ENCODE peak calls at places on chromosome 17, in six cellular contexts. J, O, G, B, X and K are unnamed samples.

GRCh38 chr17:80025140-80025539 is 10.5 kb downstream of the TBC1D16 start:
- DNase-seq in J (no peak), O (no peak), G (no peak), B (no peak), X (no peak), K (peak)

GRCh38 chr17:77209330-77209748 is 68.6 kb downstream of the SEC14L1 start:
- DNase-seq in J (no peak), O (no peak), G (no peak), B (no peak), X (no peak), K (peak)

GRCh38 chr17:27321372-27321771 is 27.5 kb downstream of the WSB1 start:
- DNase-seq in J (no peak), O (no peak), G (no peak), B (no peak), X (no peak), K (no peak)

GRCh38 chr17:13593757-13594156 is 8.0 kb downstream of the HS3ST3A1 start:
- DNase-seq in J (no peak), O (no peak), G (no peak), B (no peak), X (no peak), K (no peak)

GRCh38 chr17:28759296-28759865 is 15.6 kb downstream of the TRAF4 start:
- DNase-seq in J (no peak), O (no peak), G (no peak), B (no peak), X (no peak), K (no peak)

GRCh38 chr17:29972277-29972676 is 30.8 kb downstream of the EFCAB5 start:
- DNase-seq in J (no peak), O (no peak), G (peak), B (no peak), X (no peak), K (no peak)

GRCh38 chr17:56707312-56708219 is 114.1 kb downstream of the NOG start:
- DNase-seq in J (no peak), O (no peak), G (no peak), B (no peak), X (no peak), K (no peak)

GRCh38 chr17:57925361-57925990 is 29.7 kb downstream of the CUEDC1 start:
- DNase-seq in J (no peak), O (no peak), G (peak), B (no peak), X (no peak), K (no peak)

GRCh38 chr17:65441053-65441635 is 120.3 kb downstream of the AXIN2 start:
- DNase-seq in J (no peak), O (no peak), G (no peak), B (no peak), X (no peak), K (no peak)

GRCh38 chr17:11901901-11902300 is 95.4 kb downstream of the ZNF18 start:
- DNase-seq in J (no peak), O (no peak), G (no peak), B (no peak), X (no peak), K (no peak)

GRCh38 chr17:80947200-80947940 is 44.3 kb upstream of the CHMP6 start:
- DNase-seq in J (no peak), O (no peak), G (no peak), B (no peak), X (no peak), K (no peak)

GRCh38 chr17:81641825-81642489 is 5.0 kb downstream of the TSPAN10 start:
- DNase-seq in J (no peak), O (peak), G (no peak), B (no peak), X (no peak), K (no peak)

GRCh38 chr17:3635474-3636153 is 436 bp downstream of the SHPK start:
- DNase-seq in J (no peak), O (no peak), G (no peak), B (no peak), X (no peak), K (no peak)

GRCh38 chr17:65557349-65558310 is 3.8 kb downstream of the AXIN2 start:
- DNase-seq in J (no peak), O (no peak), G (no peak), B (no peak), X (no peak), K (no peak)

GRCh38 chr17:28514571-28515002 is 8.4 kb downstream of the FOXN1 start:
- DNase-seq in J (no peak), O (no peak), G (peak), B (no peak), X (no peak), K (no peak)

GRCh38 chr17:41962111-41962510 is 4.5 kb upstream of the CNP start:
- DNase-seq in J (no peak), O (no peak), G (no peak), B (no peak), X (no peak), K (no peak)

GRCh38 chr17:35313875-35314409 is 59.5 kb downstream of the SLFN11 start:
- DNase-seq in J (no peak), O (no peak), G (no peak), B (no peak), X (no peak), K (no peak)

GRCh38 chr17:50257574-50258224 is 16.6 kb upstream of the TMEM92 start:
- DNase-seq in J (no peak), O (no peak), G (no peak), B (no peak), X (no peak), K (no peak)

GRCh38 chr17:30000755-30001257 is 59.4 kb downstream of the EFCAB5 start:
- DNase-seq in J (no peak), O (no peak), G (no peak), B (no peak), X (no peak), K (no peak)

GRCh38 chr17:62824290-62825135 is 16.4 kb upstream of the MARCHF10 start:
- DNase-seq in J (no peak), O (peak), G (no peak), B (no peak), X (no peak), K (no peak)

GRCh38 chr17:66764559-66764958 is 70.4 kb upstream of the CACNG5 start:
- DNase-seq in J (no peak), O (no peak), G (peak), B (no peak), X (no peak), K (peak)

GRCh38 chr17:77471984-77472836 is 331.4 kb downstream of the SEC14L1 start:
- DNase-seq in J (no peak), O (no peak), G (peak), B (peak), X (no peak), K (peak)